ENCODE peak calls at places on chromosomes 16 and 17, in five cellular contexts. One of them, this sample, is unnamed.

GRCh38 chr17:1402268-1402598 is 2.2 kb upstream of the YWHAE start:
- DNase-seq in Calu3: no peak
- DNase-seq in nephron progenitor cell: no peak
- DNase-seq in HFF-Myc: no peak
- DNase-seq in AG10803: no peak
- DNase-seq in this sample: no peak

GRCh38 chr17:75430159-75430748 is 24.8 kb upstream of the GRB2 start:
- DNase-seq in Calu3: peak; percentile 45
- DNase-seq in HFF-Myc: no peak
- DNase-seq in AG10803: peak; percentile 82
- DNase-seq in nephron progenitor cell: peak; percentile 34
- DNase-seq in this sample: no peak

GRCh38 chr16:17459903-17460521 is 10.7 kb downstream of the XYLT1 start:
- DNase-seq in AG10803: no peak
- DNase-seq in nephron progenitor cell: no peak
- DNase-seq in HFF-Myc: no peak
- DNase-seq in Calu3: no peak
- DNase-seq in this sample: no peak

GRCh38 chr16:50547944-50548658 is at the start of gene NKD1:
- DNase-seq in nephron progenitor cell: peak; percentile 89
- DNase-seq in Calu3: peak; percentile 63
- DNase-seq in HFF-Myc: no peak
- DNase-seq in AG10803: peak; percentile 23
- DNase-seq in this sample: peak; percentile 26

GRCh38 chr16:60142991-60143705 is 1409.0 kb upstream of the GOT2 start:
- DNase-seq in HFF-Myc: no peak
- DNase-seq in Calu3: no peak
- DNase-seq in nephron progenitor cell: no peak
- DNase-seq in AG10803: peak; percentile 41
- DNase-seq in this sample: no peak

GRCh38 chr16:13093676-13094075 is 192.3 kb downstream of the SHISA9 start:
- DNase-seq in HFF-Myc: no peak
- DNase-seq in AG10803: peak; percentile 3
- DNase-seq in nephron progenitor cell: no peak
- DNase-seq in Calu3: no peak
- DNase-seq in this sample: no peak

GRCh38 chr17:12672944-12673343 is 7.3 kb downstream of the MYOCD start:
- DNase-seq in Calu3: no peak
- DNase-seq in nephron progenitor cell: no peak
- DNase-seq in HFF-Myc: no peak
- DNase-seq in AG10803: no peak
- DNase-seq in this sample: no peak

GRCh38 chr17:10380631-10381408 is 8.0 kb upstream of the MYH13 start:
- DNase-seq in nephron progenitor cell: no peak
- DNase-seq in AG10803: peak; percentile 17
- DNase-seq in Calu3: no peak
- DNase-seq in HFF-Myc: no peak
- DNase-seq in this sample: no peak

GRCh38 chr16:77599793-77600415 is 122.4 kb upstream of the NUDT7 start:
- DNase-seq in HFF-Myc: no peak
- DNase-seq in nephron progenitor cell: peak; percentile 16
- DNase-seq in Calu3: peak; percentile 61
- DNase-seq in AG10803: peak; percentile 30
- DNase-seq in this sample: peak; percentile 35

GRCh38 chr17:48471807-48472484 is 41.9 kb upstream of the SKAP1 start:
- DNase-seq in Calu3: no peak
- DNase-seq in HFF-Myc: no peak
- DNase-seq in nephron progenitor cell: peak; percentile 63
- DNase-seq in AG10803: no peak
- DNase-seq in this sample: no peak

GRCh38 chr17:69326302-69327059 is 452 bp downstream of the ABCA5 start:
- DNase-seq in nephron progenitor cell: no peak
- DNase-seq in AG10803: peak; percentile 29
- DNase-seq in HFF-Myc: no peak
- DNase-seq in Calu3: no peak
- DNase-seq in this sample: no peak

GRCh38 chr16:8764486-8765250 is 32.8 kb downstream of the TMEM186 start:
- DNase-seq in Calu3: no peak
- DNase-seq in HFF-Myc: no peak
- DNase-seq in AG10803: no peak
- DNase-seq in nephron progenitor cell: no peak
- DNase-seq in this sample: no peak

GRCh38 chr16:48999508-48999907 is 282.1 kb downstream of the CBLN1 start:
- DNase-seq in Calu3: no peak
- DNase-seq in HFF-Myc: no peak
- DNase-seq in nephron progenitor cell: no peak
- DNase-seq in AG10803: no peak
- DNase-seq in this sample: no peak

GRCh38 chr16:65446441-65446840 is 324.6 kb upstream of the CDH11 start:
- DNase-seq in Calu3: no peak
- DNase-seq in AG10803: no peak
- DNase-seq in HFF-Myc: no peak
- DNase-seq in nephron progenitor cell: no peak
- DNase-seq in this sample: no peak

GRCh38 chr17:78538033-78538776 is 39.0 kb downstream of the DNAH17 start:
- DNase-seq in HFF-Myc: no peak
- DNase-seq in Calu3: peak; percentile 70
- DNase-seq in nephron progenitor cell: no peak
- DNase-seq in AG10803: no peak
- DNase-seq in this sample: no peak

GRCh38 chr17:44197980-44198720 is 1.5 kb downstream of the ATXN7L3 start:
- DNase-seq in Calu3: peak; percentile 56
- DNase-seq in AG10803: peak; percentile 76
- DNase-seq in HFF-Myc: no peak
- DNase-seq in nephron progenitor cell: no peak
- DNase-seq in this sample: peak; percentile 85

GRCh38 chr16:82046541-82046940 is 11.5 kb downstream of the HSD17B2 start:
- DNase-seq in HFF-Myc: no peak
- DNase-seq in nephron progenitor cell: no peak
- DNase-seq in Calu3: no peak
- DNase-seq in AG10803: no peak
- DNase-seq in this sample: no peak

GRCh38 chr17:1379930-1380313 is 20.1 kb downstream of the YWHAE start:
- DNase-seq in nephron progenitor cell: no peak
- DNase-seq in Calu3: no peak
- DNase-seq in HFF-Myc: no peak
- DNase-seq in AG10803: no peak
- DNase-seq in this sample: no peak

GRCh38 chr17:18267927-18268711 is 7.7 kb downstream of the MIEF2 start:
- DNase-seq in HFF-Myc: no peak
- DNase-seq in AG10803: peak; percentile 37
- DNase-seq in nephron progenitor cell: peak; percentile 63
- DNase-seq in Calu3: no peak
- DNase-seq in this sample: no peak

GRCh38 chr17:6437466-6437865 is 2.5 kb upstream of the AIPL1 start:
- DNase-seq in Calu3: no peak
- DNase-seq in HFF-Myc: no peak
- DNase-seq in AG10803: no peak
- DNase-seq in nephron progenitor cell: no peak
- DNase-seq in this sample: no peak

GRCh38 chr16:13070268-13070667 is 168.9 kb downstream of the SHISA9 start:
- DNase-seq in nephron progenitor cell: peak; percentile 21
- DNase-seq in Calu3: no peak
- DNase-seq in HFF-Myc: no peak
- DNase-seq in AG10803: no peak
- DNase-seq in this sample: no peak

GRCh38 chr16:17382514-17382913 is 88.2 kb downstream of the XYLT1 start:
- DNase-seq in HFF-Myc: no peak
- DNase-seq in Calu3: no peak
- DNase-seq in nephron progenitor cell: no peak
- DNase-seq in AG10803: no peak
- DNase-seq in this sample: no peak

DNA sequence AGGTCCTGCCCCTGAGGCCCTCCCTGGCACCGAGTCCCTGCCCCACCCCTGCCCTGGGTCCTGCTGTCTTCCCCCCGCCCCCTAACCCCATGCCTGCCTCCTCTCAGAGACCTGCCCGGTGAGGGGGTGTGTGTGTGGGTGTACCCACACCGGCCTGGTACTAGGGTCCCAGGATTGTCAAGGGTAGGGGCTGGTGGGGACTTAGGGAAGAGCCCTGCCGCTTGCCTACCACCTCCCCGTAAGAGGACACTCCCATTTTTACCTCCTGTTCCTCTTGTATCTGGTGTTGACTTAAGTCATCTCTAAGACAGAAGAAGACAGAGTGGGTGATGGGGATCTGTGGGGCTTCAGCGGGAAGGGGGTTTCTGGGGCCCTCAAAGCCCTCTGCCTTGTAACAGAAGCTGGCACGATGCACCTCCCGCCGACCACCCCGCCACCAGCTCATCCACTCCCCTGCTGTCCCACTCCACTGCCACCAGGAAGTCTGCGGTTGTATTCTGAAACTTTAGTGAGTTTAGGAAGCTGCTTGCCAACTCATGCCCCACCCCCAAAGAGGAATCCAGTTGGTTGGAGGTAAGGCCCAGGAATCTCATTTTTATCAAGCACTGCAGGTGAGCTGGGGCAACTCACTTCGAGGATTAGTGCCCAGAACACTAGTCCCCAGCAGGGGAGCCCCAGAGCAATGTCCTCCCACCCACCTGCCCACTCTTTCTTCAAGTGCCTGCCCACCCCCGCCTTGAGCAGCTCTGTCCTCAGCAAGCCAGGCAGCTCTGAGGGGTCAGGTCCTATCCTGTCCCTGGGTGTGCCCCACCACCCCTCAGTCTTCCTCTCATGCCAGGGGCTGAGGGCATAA is 5.6 kb downstream of the SPATA32 start:
- DNase-seq in Calu3: peak; percentile 43
- DNase-seq in nephron progenitor cell: no peak
- DNase-seq in AG10803: no peak
- DNase-seq in HFF-Myc: no peak
- DNase-seq in this sample: no peak
- TF ChIP-seq CTCF in Calu3: no peak
- TF ChIP-seq CTCF in nephron progenitor cell: no peak
- TF ChIP-seq CTCF in AG10803: no peak
- TF ChIP-seq CTCF in HFF-Myc: no peak
- TF ChIP-seq CTCF in this sample: no peak

GRCh38 chr16:10447289-10447688 is 61.4 kb downstream of the ATF7IP2 start:
- DNase-seq in AG10803: no peak
- DNase-seq in Calu3: no peak
- DNase-seq in HFF-Myc: no peak
- DNase-seq in nephron progenitor cell: no peak
- DNase-seq in this sample: no peak
- TF ChIP-seq CTCF in AG10803: no peak
- TF ChIP-seq CTCF in Calu3: no peak
- TF ChIP-seq CTCF in HFF-Myc: no peak
- TF ChIP-seq CTCF in nephron progenitor cell: no peak
- TF ChIP-seq CTCF in this sample: no peak

GRCh38 chr17:4540224-4541040 is 14.8 kb downstream of the MYBBP1A start:
- DNase-seq in HFF-Myc: no peak
- DNase-seq in AG10803: no peak
- DNase-seq in Calu3: no peak
- DNase-seq in nephron progenitor cell: no peak
- DNase-seq in this sample: no peak
- TF ChIP-seq CTCF in HFF-Myc: peak; percentile 11
- TF ChIP-seq CTCF in AG10803: no peak
- TF ChIP-seq CTCF in Calu3: no peak
- TF ChIP-seq CTCF in nephron progenitor cell: no peak
- TF ChIP-seq CTCF in this sample: no peak

DNA sequence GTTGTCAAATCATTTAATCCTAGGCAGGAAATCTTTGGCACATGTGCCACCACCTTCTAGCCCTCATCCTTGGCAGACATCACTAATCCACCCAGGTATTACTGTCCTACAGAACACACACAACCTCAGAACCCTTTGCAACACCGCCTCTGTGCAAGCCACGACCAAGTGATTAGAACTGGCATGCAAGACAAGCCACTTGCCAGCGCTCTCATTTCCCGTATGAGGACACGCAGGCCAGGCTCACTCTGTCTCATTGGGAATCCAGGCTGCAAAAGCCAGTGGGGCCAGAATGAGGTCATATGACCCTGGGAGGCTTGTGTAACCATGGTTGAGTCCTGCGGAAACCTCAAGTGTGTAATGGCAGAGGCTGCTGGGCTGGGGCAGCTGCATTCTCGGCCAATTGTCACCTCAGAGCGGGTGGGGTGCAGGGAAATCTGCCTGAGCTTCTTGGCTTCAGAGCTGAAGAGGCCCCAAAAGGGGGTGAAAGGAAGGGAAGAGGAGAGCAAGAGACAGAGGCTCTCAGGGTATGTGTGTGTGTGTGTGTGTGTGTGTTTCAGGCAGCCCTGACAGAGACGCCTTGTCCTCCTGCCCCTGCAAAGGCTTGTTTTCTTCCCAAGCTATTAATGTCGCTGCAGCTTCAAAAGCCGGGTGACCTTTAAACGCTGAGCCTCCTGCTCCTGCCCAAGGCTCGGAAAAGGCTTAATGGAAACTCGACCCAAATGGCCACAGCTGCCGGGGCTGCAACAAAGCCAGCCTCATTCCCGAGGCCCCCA is 43.2 kb upstream of the MRPS23 start:
- DNase-seq in nephron progenitor cell: peak; percentile 39
- DNase-seq in HFF-Myc: peak; percentile 77
- DNase-seq in Calu3: peak; percentile 74
- DNase-seq in AG10803: peak; percentile 100
- DNase-seq in this sample: peak; percentile 100
- TF ChIP-seq CTCF in nephron progenitor cell: peak; percentile 9
- TF ChIP-seq CTCF in HFF-Myc: no peak
- TF ChIP-seq CTCF in Calu3: peak; percentile 12
- TF ChIP-seq CTCF in AG10803: no peak
- TF ChIP-seq CTCF in this sample: no peak

GRCh38 chr16:4664538-4665418 is 28.6 kb upstream of the NUDT16L1 start:
- DNase-seq in AG10803: no peak
- DNase-seq in HFF-Myc: no peak
- DNase-seq in nephron progenitor cell: no peak
- DNase-seq in Calu3: peak; percentile 28
- DNase-seq in this sample: peak; percentile 89
- TF ChIP-seq CTCF in AG10803: no peak
- TF ChIP-seq CTCF in HFF-Myc: no peak
- TF ChIP-seq CTCF in nephron progenitor cell: no peak
- TF ChIP-seq CTCF in Calu3: no peak
- TF ChIP-seq CTCF in this sample: no peak

GRCh38 chr16:84675423-84675822 is 24.4 kb upstream of the USP10 start:
- DNase-seq in HFF-Myc: no peak
- DNase-seq in nephron progenitor cell: no peak
- DNase-seq in Calu3: no peak
- DNase-seq in AG10803: no peak
- DNase-seq in this sample: no peak
- TF ChIP-seq CTCF in HFF-Myc: no peak
- TF ChIP-seq CTCF in nephron progenitor cell: no peak
- TF ChIP-seq CTCF in Calu3: no peak
- TF ChIP-seq CTCF in AG10803: no peak
- TF ChIP-seq CTCF in this sample: no peak

GRCh38 chr17:14198575-14198974 is 38.1 kb downstream of the CDRT15 start:
- DNase-seq in AG10803: no peak
- DNase-seq in Calu3: no peak
- DNase-seq in nephron progenitor cell: no peak
- DNase-seq in HFF-Myc: no peak
- DNase-seq in this sample: no peak

GRCh38 chr17:14197582-14197981 is 39.1 kb downstream of the CDRT15 start:
- DNase-seq in nephron progenitor cell: no peak
- DNase-seq in HFF-Myc: no peak
- DNase-seq in Calu3: no peak
- DNase-seq in AG10803: no peak
- DNase-seq in this sample: no peak

GRCh38 chr17:14200354-14200753 is 36.3 kb downstream of the CDRT15 start:
- DNase-seq in Calu3: no peak
- DNase-seq in HFF-Myc: no peak
- DNase-seq in nephron progenitor cell: no peak
- DNase-seq in AG10803: no peak
- DNase-seq in this sample: no peak

GRCh38 chr17:14198013-14198412 is 38.6 kb downstream of the CDRT15 start:
- DNase-seq in HFF-Myc: no peak
- DNase-seq in AG10803: no peak
- DNase-seq in Calu3: no peak
- DNase-seq in nephron progenitor cell: peak; percentile 22
- DNase-seq in this sample: no peak

GRCh38 chr17:14196337-14196997 is 40.2 kb downstream of the CDRT15 start:
- DNase-seq in AG10803: no peak
- DNase-seq in Calu3: no peak
- DNase-seq in HFF-Myc: no peak
- DNase-seq in nephron progenitor cell: no peak
- DNase-seq in this sample: peak; percentile 10
- TF ChIP-seq CTCF in AG10803: no peak
- TF ChIP-seq CTCF in Calu3: peak; percentile 31
- TF ChIP-seq CTCF in HFF-Myc: peak; percentile 33
- TF ChIP-seq CTCF in nephron progenitor cell: no peak
- TF ChIP-seq CTCF in this sample: no peak